ENCODE peak calls at places on chromosome 18, in five cellular contexts. K, S, C, E and Y are unnamed samples.
A peak's percentile ranks its signal among the peaks of the same experiment; 100 is the strongest.

GRCh38 chr18:68803371-68803770 is 5.5 kb downstream of the CCDC102B start:
- DNase-seq in K (no peak), S (peak; percentile 45), C (no peak), E (no peak), Y (no peak)

GRCh38 chr18:27656167-27656778 is 471.2 kb upstream of the CHST9 start:
- DNase-seq in K (no peak), S (no peak), C (no peak), E (no peak), Y (no peak)

GRCh38 chr18:59265246-59266018 is 7.8 kb downstream of the RAX start:
- DNase-seq in K (peak; percentile 68), S (no peak), C (peak; percentile 85), E (no peak), Y (no peak)

GRCh38 chr18:55500316-55501086 is 87.5 kb downstream of the TCF4 start:
- DNase-seq in K (no peak), S (no peak), C (peak; percentile 59), E (no peak), Y (no peak)

GRCh38 chr18:2173464-2173863 is 397.8 kb downstream of the METTL4 start:
- DNase-seq in K (no peak), S (no peak), C (peak; percentile 22), E (no peak), Y (no peak)

GRCh38 chr18:30094556-30094955 is 948.0 kb downstream of the DSC3 start:
- DNase-seq in K (no peak), S (no peak), C (no peak), E (no peak), Y (no peak)

GRCh38 chr18:75811156-75811555 is 383.7 kb upstream of the SMIM21 start:
- DNase-seq in K (no peak), S (no peak), C (no peak), E (no peak), Y (no peak)

GRCh38 chr18:25727281-25727680 is 363.1 kb downstream of the SS18 start:
- DNase-seq in K (no peak), S (no peak), C (no peak), E (no peak), Y (no peak)

GRCh38 chr18:48940854-48941531 is 9.8 kb downstream of the SMAD7 start:
- DNase-seq in K (no peak), S (no peak), C (peak; percentile 68), E (no peak), Y (peak; percentile 90)

GRCh38 chr18:63648241-63648640 is 4.2 kb upstream of the SERPINB4 start:
- DNase-seq in K (no peak), S (no peak), C (no peak), E (no peak), Y (no peak)

GRCh38 chr18:70181015-70181414 is 24.5 kb downstream of the RTTN start:
- DNase-seq in K (no peak), S (no peak), C (no peak), E (no peak), Y (no peak)

GRCh38 chr18:58044370-58045264 is 591 bp downstream of the NEDD4L start:
- DNase-seq in K (peak; percentile 38), S (peak; percentile 43), C (peak; percentile 83), E (peak; percentile 68), Y (peak; percentile 90)

GRCh38 chr18:58252166-58252565 is 208.1 kb downstream of the NEDD4L start:
- DNase-seq in K (no peak), S (no peak), C (no peak), E (no peak), Y (no peak)

GRCh38 chr18:47151457-47151856 is 1.2 kb upstream of the HDHD2 start:
- DNase-seq in K (no peak), S (no peak), C (no peak), E (no peak), Y (no peak)

GRCh38 chr18:55346961-55347740 is 240.8 kb downstream of the TCF4 start:
- DNase-seq in K (no peak), S (no peak), C (no peak), E (no peak), Y (no peak)

GRCh38 chr18:79788096-79789085 is 9.3 kb upstream of the KCNG2 start:
- DNase-seq in K (no peak), S (no peak), C (peak; percentile 89), E (no peak), Y (peak; percentile 78)

GRCh38 chr18:25109484-25109883 is 242.5 kb downstream of the ZNF521 start:
- DNase-seq in K (no peak), S (no peak), C (no peak), E (no peak), Y (no peak)

GRCh38 chr18:48820483-48821250 is 130.1 kb downstream of the SMAD7 start:
- DNase-seq in K (no peak), S (no peak), C (peak; percentile 50), E (no peak), Y (peak; percentile 75)

GRCh38 chr18:33052886-33053285 is 280.1 kb upstream of the KLHL14 start:
- DNase-seq in K (no peak), S (no peak), C (no peak), E (no peak), Y (no peak)

GRCh38 chr18:11553098-11553940 is 56.1 kb upstream of the SLC35G4 start:
- DNase-seq in K (peak; percentile 66), S (no peak), C (peak; percentile 81), E (no peak), Y (no peak)

GRCh38 chr18:77144451-77145118 is 12.0 kb upstream of the MBP start:
- DNase-seq in K (no peak), S (no peak), C (no peak), E (no peak), Y (no peak)

GRCh38 chr18:80228051-80228848 is 19.1 kb downstream of the PARD6G start:
- DNase-seq in K (peak; percentile 22), S (no peak), C (no peak), E (no peak), Y (no peak)

GRCh38 chr18:49677762-49678398 is 116.0 kb downstream of the LIPG start:
- DNase-seq in K (no peak), S (no peak), C (no peak), E (no peak), Y (no peak)

GRCh38 chr18:32552421-32553030 is 81.8 kb upstream of the GAREM1 start:
- DNase-seq in K (peak; percentile 65), S (peak; percentile 56), C (peak; percentile 57), E (peak; percentile 35), Y (no peak)

GRCh38 chr18:46051731-46052461 is 20.2 kb downstream of the PSTPIP2 start:
- DNase-seq in K (no peak), S (no peak), C (peak; percentile 61), E (peak; percentile 25), Y (no peak)

GRCh38 chr18:3889121-3889520 is 439.1 kb downstream of the TGIF1 start:
- DNase-seq in K (no peak), S (no peak), C (no peak), E (no peak), Y (no peak)

GRCh38 chr18:54416459-54416858 is 58.8 kb downstream of the C18orf54 start:
- DNase-seq in K (no peak), S (no peak), C (no peak), E (no peak), Y (no peak)

GRCh38 chr18:78576967-78577366 is 402.7 kb upstream of the SALL3 start:
- DNase-seq in K (no peak), S (no peak), C (no peak), E (no peak), Y (no peak)

GRCh38 chr18:31034541-31034940 is 8.0 kb downstream of the DSC3 start:
- DNase-seq in K (no peak), S (no peak), C (no peak), E (no peak), Y (no peak)

GRCh38 chr18:48879008-48879431 is 71.7 kb downstream of the SMAD7 start:
- DNase-seq in K (no peak), S (no peak), C (peak; percentile 23), E (no peak), Y (peak; percentile 61)

DNA sequence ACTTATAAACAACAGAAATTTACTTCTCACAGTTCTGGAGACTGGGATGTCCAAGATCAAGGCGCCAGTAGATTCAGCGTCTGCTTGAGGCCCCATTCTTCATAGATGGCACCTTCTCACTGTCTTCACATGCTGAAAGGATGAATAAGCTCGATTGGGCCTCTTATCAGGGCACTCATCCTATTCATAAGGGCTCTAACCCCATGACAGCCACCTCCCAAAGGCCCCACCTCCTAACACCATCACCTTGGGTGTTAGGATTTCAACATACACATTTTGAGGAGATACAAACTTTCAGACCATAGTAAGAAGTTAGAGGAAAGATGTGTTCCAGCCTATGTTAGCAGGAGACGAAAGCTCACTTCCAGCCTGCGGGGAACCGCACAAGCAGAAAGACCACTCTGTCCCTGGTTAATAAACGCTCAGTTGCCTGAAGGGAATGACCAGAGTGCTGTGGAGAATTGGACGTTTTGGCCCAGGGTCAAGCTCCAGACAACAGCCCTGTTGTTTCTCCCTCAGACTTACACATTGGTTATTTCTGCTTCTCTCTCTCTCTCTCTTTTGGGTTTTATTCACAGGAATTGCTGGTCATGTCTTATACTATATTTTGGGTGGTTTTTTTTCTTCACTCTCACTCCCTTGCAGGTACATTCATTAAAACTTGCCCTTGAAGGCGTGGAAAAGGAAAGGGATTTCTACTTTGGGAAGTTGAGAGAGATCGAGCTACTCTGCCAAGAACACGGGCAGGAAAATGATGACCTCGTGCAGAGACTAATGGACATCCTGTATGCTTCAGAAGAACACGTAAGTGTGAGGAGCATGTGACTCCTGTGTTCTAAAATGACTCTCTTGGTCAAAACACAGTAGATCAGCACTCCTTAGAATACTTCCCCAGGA is 90.4 kb downstream of the MAPRE2 start:
- DNase-seq in K (no peak), S (no peak), C (no peak), E (no peak), Y (no peak)
- H3K9me3 ChIP-seq in K (no peaks in the 10 kb centered on the region), S (no peaks in the 10 kb centered on the region), C (no peaks in the 10 kb centered on the region), E (no peaks in the 10 kb centered on the region), Y (no peaks in the 10 kb centered on the region)

DNA sequence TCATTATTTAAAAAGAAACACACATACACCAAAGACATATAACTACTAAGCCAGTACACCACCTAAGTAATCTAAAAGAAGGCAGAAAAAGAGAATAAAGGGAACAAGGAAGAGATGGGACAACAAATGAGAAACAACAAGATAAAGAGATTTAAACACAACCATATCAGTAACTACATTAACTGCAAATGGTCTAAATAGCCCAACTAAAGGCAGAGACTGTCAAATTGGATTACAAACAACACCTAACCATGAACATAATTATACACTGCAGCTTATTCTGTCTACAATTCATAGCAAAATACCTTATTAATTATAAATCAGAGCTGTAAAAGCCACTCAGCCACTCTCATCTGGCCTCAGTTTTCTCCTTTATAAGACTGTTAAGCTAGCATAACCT is 15.0 kb downstream of the PPP4R1 start:
- DNase-seq in K (no peak), S (no peak), C (no peak), E (no peak), Y (no peak)
- H3K4me1 ChIP-seq in K (peaks cover 2% of the 10 kb centered on the region), S (no peaks in the 10 kb centered on the region), C (peaks cover 21% of the 10 kb centered on the region), E (peaks cover 10% of the 10 kb centered on the region), Y (peaks cover 19% of the 10 kb centered on the region)

GRCh38 chr18:6257950-6258349 is 156.8 kb downstream of the L3MBTL4 start:
- DNase-seq in K (no peak), S (no peak), C (no peak), E (no peak), Y (no peak)
- TF ChIP-seq CTCF in K (no peak), S (no peak), C (no peak), E (no peak), Y (no peak)

GRCh38 chr18:66645983-66646382 is 42.1 kb upstream of the CDH19 start:
- DNase-seq in K (no peak), S (no peak), C (no peak), E (no peak), Y (no peak)

DNA sequence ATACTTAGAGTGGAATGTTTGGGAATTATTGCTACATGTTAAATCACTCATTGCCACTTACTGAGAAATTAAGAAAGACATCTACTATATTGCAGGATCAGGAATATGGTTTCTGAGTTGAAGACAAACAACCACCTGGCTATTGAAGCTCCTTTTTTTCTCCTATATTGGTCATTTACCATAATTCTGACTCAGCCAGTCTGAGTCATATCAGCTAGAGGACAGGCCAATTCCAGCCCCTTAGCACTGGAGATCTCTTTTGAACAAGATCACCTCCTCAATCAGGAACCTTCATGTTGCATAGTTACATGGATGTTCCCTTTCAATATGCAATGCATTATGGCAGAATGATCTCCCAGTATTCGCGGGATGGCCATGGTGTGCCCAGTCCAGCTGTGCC is 42.7 kb upstream of the CDH19 start:
- DNase-seq in K (no peak), S (no peak), C (no peak), E (no peak), Y (no peak)
- H3K9me3 ChIP-seq in K (no peaks in the 10 kb centered on the region), S (no peaks in the 10 kb centered on the region), C (peaks cover 2% of the 10 kb centered on the region), E (no peaks in the 10 kb centered on the region), Y (no peaks in the 10 kb centered on the region)